ENCODE peak calls at places on chromosomes 6 and 20, in six cellular contexts. H, G, U, Z, K and S are unnamed samples.

GRCh38 chr20:4925842-4926530 is 75.3 kb downstream of the SLC23A2 start:
- DNase-seq in H (peak; percentile 64), G (no peak), U (peak; percentile 27), Z (no peak), K (peak; percentile 49), S (no peak)

GRCh38 chr6:53035549-53036213 is 29.5 kb upstream of the FBXO9 start:
- DNase-seq in H (no peak), G (no peak), U (no peak), Z (no peak), K (no peak), S (no peak)

GRCh38 chr6:160974304-160974771 is 17.2 kb upstream of the MAP3K4 start:
- DNase-seq in H (peak; percentile 93), G (no peak), U (peak; percentile 91), Z (no peak), K (no peak), S (no peak)

GRCh38 chr6:166955121-166955864 is 1.1 kb downstream of the RNASET2 start:
- DNase-seq in H (no peak), G (peak; percentile 86), U (no peak), Z (peak; percentile 64), K (peak; percentile 3), S (peak; percentile 73)

GRCh38 chr20:50679753-50680105 is 11.6 kb downstream of the RIPOR3 start:
- DNase-seq in H (no peak), G (no peak), U (no peak), Z (no peak), K (no peak), S (no peak)

GRCh38 chr6:17703256-17703694 is 3.5 kb downstream of the NUP153 start:
- DNase-seq in H (peak; percentile 74), G (peak; percentile 67), U (peak; percentile 64), Z (peak; percentile 50), K (peak; percentile 39), S (no peak)

GRCh38 chr6:122154912-122155516 is 244.4 kb upstream of the HSF2 start:
- DNase-seq in H (no peak), G (no peak), U (no peak), Z (no peak), K (peak; percentile 1), S (peak; percentile 14)

GRCh38 chr20:49983123-49983847 is 505 bp downstream of the SNAI1 start:
- DNase-seq in H (no peak), G (no peak), U (no peak), Z (peak; percentile 27), K (no peak), S (peak; percentile 77)

GRCh38 chr6:125922322-125922860 is 34.2 kb upstream of the HINT3 start:
- DNase-seq in H (no peak), G (no peak), U (no peak), Z (no peak), K (peak; percentile 64), S (no peak)